ENCODE peak calls at places on chromosomes 5 and 9, in ten cellular contexts. K, I, L, D, H, G, J, Q, T and A are unnamed samples.

GRCh38 chr5:38666668-38667498 is 110.4 kb upstream of the LIFR start:
- DNase-seq in D (peak; percentile 72), J (peak; percentile 63), I (no peak), Q (no peak), G (no peak), L (peak; percentile 67), T (no peak), K (no peak), H (no peak), A (peak; percentile 36)

GRCh38 chr9:33202552-33203300 is 35.6 kb upstream of the B4GALT1 start:
- DNase-seq in Q (peak; percentile 2), L (peak; percentile 25), I (no peak), D (no peak), J (peak; percentile 69), T (no peak), K (peak; percentile 40), G (no peak), H (no peak), A (no peak)

GRCh38 chr5:668299-668995 is 24.7 kb downstream of the TPPP start:
- DNase-seq in G (no peak), I (no peak), J (no peak), H (no peak), K (no peak), L (no peak), T (no peak), Q (no peak), D (no peak), A (no peak)

GRCh38 chr9:121771418-121771817 is 120.0 kb downstream of the DAB2IP start:
- DNase-seq in K (no peak), I (no peak), H (no peak), G (no peak), Q (no peak), T (no peak), D (no peak), L (no peak), J (no peak), A (no peak)

GRCh38 chr5:669111-669841 is 23.9 kb downstream of the TPPP start:
- DNase-seq in G (no peak), K (no peak), J (peak; percentile 68), I (no peak), D (peak; percentile 48), L (no peak), H (no peak), T (peak; percentile 70), Q (no peak), A (peak; percentile 32)

GRCh38 chr5:149759986-149760699 is 30.0 kb downstream of the PPARGC1B start:
- DNase-seq in Q (no peak), K (no peak), T (no peak), L (no peak), I (no peak), H (peak; percentile 28), G (no peak), D (no peak), J (no peak), A (no peak)

GRCh38 chr5:116453920-116454319 is 120.7 kb downstream of the SEMA6A start:
- DNase-seq in K (no peak), J (no peak), H (no peak), T (no peak), I (no peak), L (peak; percentile 24), Q (no peak), G (no peak), D (no peak), A (no peak)

GRCh38 chr5:132193165-132193694 is 34.4 kb downstream of the P4HA2 start:
- DNase-seq in T (no peak), D (no peak), H (no peak), K (no peak), J (no peak), L (no peak), Q (no peak), I (no peak), G (no peak), A (no peak)

GRCh38 chr9:83933804-83934203 is 12.6 kb upstream of the KIF27 start:
- DNase-seq in T (no peak), H (no peak), K (no peak), I (no peak), D (no peak), J (no peak), G (no peak), Q (no peak), L (peak; percentile 15), A (no peak)

GRCh38 chr9:134349941-134350340 is 23.7 kb downstream of the RXRA start:
- DNase-seq in J (no peak), I (no peak), G (no peak), T (no peak), H (no peak), K (no peak), D (no peak), Q (no peak), L (no peak), A (no peak)

GRCh38 chr5:139670369-139671095 is 22.4 kb downstream of the CXXC5 start:
- DNase-seq in K (no peak), G (peak; percentile 28), I (no peak), Q (no peak), H (no peak), T (no peak), D (no peak), J (peak; percentile 71), L (no peak), A (peak; percentile 65)

GRCh38 chr5:61704289-61704688 is 372.2 kb downstream of the ZSWIM6 start:
- DNase-seq in I (no peak), H (no peak), J (no peak), K (no peak), Q (no peak), G (no peak), D (no peak), L (no peak), T (no peak), A (no peak)

GRCh38 chr9:63816742-63817621 is 1468.0 kb downstream of the FOXD4L5 start:
- DNase-seq in L (peak; percentile 88), Q (peak; percentile 63), D (peak; percentile 78), G (no peak), I (no peak), K (peak; percentile 16), T (peak; percentile 93), H (no peak), J (peak; percentile 91), A (no peak)

GRCh38 chr5:139692605-139693340 is 44.6 kb downstream of the CXXC5 start:
- DNase-seq in Q (no peak), L (no peak), D (no peak), T (no peak), K (no peak), I (no peak), J (no peak), G (no peak), H (no peak), A (no peak)

GRCh38 chr9:20962487-20962886 is 69.0 kb downstream of the HACD4 start:
- DNase-seq in I (no peak), K (no peak), G (no peak), D (no peak), Q (no peak), H (no peak), J (no peak), L (no peak), T (no peak), A (no peak)

GRCh38 chr5:156587012-156587411 is 260.0 kb downstream of the SGCD start:
- DNase-seq in L (no peak), T (no peak), D (no peak), Q (no peak), J (no peak), G (no peak), I (no peak), H (no peak), K (no peak), A (no peak)

GRCh38 chr5:167642779-167643517 is 648.5 kb upstream of the WWC1 start:
- DNase-seq in T (no peak), H (no peak), I (no peak), L (peak; percentile 95), K (no peak), J (no peak), G (no peak), Q (no peak), D (no peak), A (no peak)

GRCh38 chr5:177610770-177611445 is 11.0 kb downstream of the B4GALT7 start:
- DNase-seq in K (no peak), I (no peak), H (no peak), T (no peak), G (no peak), L (no peak), Q (no peak), J (peak; percentile 41), D (no peak), A (no peak)

GRCh38 chr5:126438871-126439270 is 15.7 kb downstream of the GRAMD2B start:
- DNase-seq in K (no peak), I (no peak), D (no peak), L (no peak), H (no peak), J (no peak), Q (no peak), G (no peak), T (no peak), A (no peak)

GRCh38 chr5:64759960-64760695 is 8.4 kb downstream of the SREK1IP1 start:
- DNase-seq in G (no peak), T (no peak), Q (no peak), H (no peak), L (no peak), I (no peak), J (no peak), D (no peak), K (no peak), A (no peak)

GRCh38 chr9:105501414-105501813 is 53.6 kb downstream of the FSD1L start:
- DNase-seq in Q (no peak), G (no peak), K (no peak), J (no peak), T (no peak), H (no peak), L (no peak), D (no peak), I (no peak), A (no peak)

GRCh38 chr5:169404223-169404622 is 103.3 kb upstream of the SLIT3 start:
- DNase-seq in K (no peak), T (no peak), Q (no peak), D (no peak), J (no peak), L (no peak), I (no peak), H (no peak), G (no peak), A (no peak)

GRCh38 chr5:170393235-170393634 is 4.1 kb upstream of the KCNMB1 start:
- DNase-seq in I (no peak), J (no peak), K (no peak), Q (peak; percentile 35), G (no peak), H (no peak), L (peak; percentile 11), T (no peak), D (no peak), A (no peak)

GRCh38 chr9:89835676-89836075 is 230.9 kb downstream of the GADD45G start:
- DNase-seq in G (no peak), T (no peak), H (no peak), I (no peak), D (no peak), J (no peak), Q (no peak), L (no peak), K (no peak), A (no peak)

GRCh38 chr5:148809781-148810524 is 16.5 kb upstream of the ADRB2 start:
- DNase-seq in D (no peak), K (no peak), J (peak; percentile 65), T (no peak), Q (no peak), I (no peak), L (no peak), H (no peak), G (no peak), A (no peak)

GRCh38 chr5:132365213-132365612 is 4.3 kb upstream of the SLC22A5 start:
- DNase-seq in G (no peak), J (no peak), H (no peak), D (no peak), L (peak; percentile 88), K (no peak), I (no peak), T (no peak), Q (no peak), A (no peak)

GRCh38 chr9:137761032-137761431 is 116.5 kb upstream of the CACNA1B start:
- DNase-seq in L (no peak), Q (peak; percentile 23), T (no peak), I (no peak), D (no peak), K (no peak), H (no peak), G (no peak), J (no peak), A (no peak)

GRCh38 chr5:133466551-133467324 is 145.6 kb downstream of the FSTL4 start:
- DNase-seq in Q (no peak), J (no peak), I (no peak), L (no peak), T (no peak), D (no peak), G (no peak), H (no peak), K (no peak), A (no peak)